ENCODE peak calls at places on chromosome 18, in four cellular contexts. P is NB4, L is neural crest cell, E is glutamatergic neuron. G is an unnamed sample.

GRCh38 chr18:25016666-25017065 is 335.3 kb downstream of the ZNF521 start:
- DNase-seq in P (no peak), E (no peak), L (no peak), G (no peak)

GRCh38 chr18:68679531-68679930 is 35.4 kb downstream of the TMX3 start:
- DNase-seq in E (no peak), L (no peak), P (peak), G (no peak)

GRCh38 chr18:48228301-48228715 is 180.9 kb downstream of the ZBTB7C start:
- DNase-seq in E (no peak), L (no peak), P (no peak), G (no peak)

GRCh38 chr18:43587538-43588153 is 310.4 kb upstream of the SYT4 start:
- DNase-seq in L (no peak), E (no peak), P (peak), G (no peak)

GRCh38 chr18:3675994-3676393 is 226.0 kb downstream of the TGIF1 start:
- DNase-seq in E (no peak), L (no peak), P (peak), G (no peak)

GRCh38 chr18:7303751-7304370 is 73.0 kb downstream of the LRRC30 start:
- DNase-seq in L (no peak), P (no peak), E (no peak), G (no peak)

GRCh38 chr18:26656944-26657536 is 108.7 kb upstream of the KCTD1 start:
- DNase-seq in E (peak), P (peak), L (peak), G (peak)

GRCh38 chr18:394997-395383 is 105.5 kb downstream of the COLEC12 start:
- DNase-seq in E (no peak), L (no peak), P (no peak), G (no peak)

GRCh38 chr18:9428301-9428706 is 47.0 kb upstream of the RALBP1 start:
- DNase-seq in P (no peak), E (no peak), L (no peak), G (peak)

GRCh38 chr18:5197032-5197434 is at the start of gene AKAIN1:
- DNase-seq in E (peak), P (no peak), L (peak), G (peak)

GRCh38 chr18:6731197-6731596 is 1.7 kb downstream of the ARHGAP28 start:
- DNase-seq in L (no peak), E (no peak), P (no peak), G (no peak)

GRCh38 chr18:58863539-58864145 is 1.0 kb upstream of the ZNF532 start:
- DNase-seq in E (peak), L (peak), P (no peak), G (peak)

GRCh38 chr18:44410740-44411139 is 269.9 kb upstream of the SETBP1 start:
- DNase-seq in P (no peak), E (no peak), L (no peak), G (no peak)

GRCh38 chr18:45896991-45897390 is 70.1 kb downstream of the EPG5 start:
- DNase-seq in P (no peak), L (no peak), E (no peak), G (no peak)

GRCh38 chr18:36650906-36651305 is 177.9 kb downstream of the TPGS2 start:
- DNase-seq in E (no peak), L (no peak), P (no peak), G (no peak)

DNA sequence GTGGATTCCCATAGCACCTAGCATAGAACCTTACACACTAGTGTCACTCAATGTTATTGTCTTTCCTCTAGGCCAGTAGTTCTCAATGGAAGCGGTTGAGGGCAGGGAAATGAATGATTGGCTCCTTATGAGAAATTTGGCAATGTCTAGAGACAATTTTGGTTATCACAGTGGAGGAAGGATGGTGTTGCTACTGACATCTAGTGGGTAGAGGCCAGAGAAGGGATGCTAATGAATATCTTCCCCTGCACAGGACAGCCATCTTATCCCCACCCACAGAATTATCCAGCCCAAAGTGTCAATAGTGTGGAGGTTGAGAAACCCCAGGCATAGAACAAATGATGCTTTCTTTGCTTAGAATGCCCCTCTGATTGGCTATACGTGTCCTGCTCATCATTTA is 15.8 kb downstream of the C18orf63 start:
- DNase-seq in P (peak), L (no peak), E (no peak), G (no peak)
- TF ChIP-seq CTCF in P (peak), L (peak), E (no peak), G (peak)

DNA sequence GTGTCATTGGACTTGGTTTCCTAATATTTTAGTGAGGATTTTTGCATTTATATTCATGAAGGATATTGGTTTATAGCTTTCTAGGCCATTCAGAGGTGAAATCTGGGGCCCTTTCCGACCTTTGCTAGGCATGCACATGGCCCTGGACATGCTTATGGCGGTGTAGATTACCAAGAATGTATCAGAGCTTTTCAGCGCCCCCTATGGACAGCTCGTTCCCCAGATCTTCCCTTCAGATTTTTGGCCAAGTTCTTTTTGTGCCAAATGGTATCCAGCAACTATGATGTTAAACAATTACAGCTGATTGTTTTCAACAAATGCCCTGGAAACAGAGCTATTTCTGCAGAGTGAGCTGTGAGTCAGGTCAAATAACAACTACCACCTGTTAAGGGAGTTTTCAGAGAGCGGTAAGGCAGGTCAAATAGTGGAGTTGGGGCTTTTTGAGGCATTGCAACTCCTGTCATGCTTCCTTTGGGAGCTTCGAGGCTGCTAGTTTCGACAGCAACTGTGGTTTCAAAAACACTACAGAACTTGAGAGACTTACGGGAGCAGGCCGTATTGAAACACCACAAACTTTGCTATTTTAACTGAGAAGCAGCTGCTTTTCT is 188.3 kb downstream of the ZNF516 start:
- DNase-seq in E (no peak), L (no peak), P (peak), G (no peak)
- TF ChIP-seq CTCF in E (peak), L (peak), P (peak), G (peak)

GRCh38 chr18:47172476-47172875 is 3.7 kb downstream of the IER3IP1 start:
- DNase-seq in E (no peak), P (no peak), L (no peak), G (no peak)

GRCh38 chr18:47180765-47181164 is 4.6 kb upstream of the IER3IP1 start:
- DNase-seq in E (no peak), P (no peak), L (no peak), G (no peak)

GRCh38 chr18:47174545-47175116 is 1.5 kb downstream of the IER3IP1 start:
- DNase-seq in E (no peak), L (no peak), P (no peak), G (no peak)

GRCh38 chr18:47175283-47175894 is 775 bp downstream of the IER3IP1 start:
- DNase-seq in E (peak), P (no peak), L (peak), G (no peak)

GRCh38 chr18:47175895-47176575 is at the start of gene IER3IP1:
- DNase-seq in P (peak), L (peak), E (peak), G (peak)
- TF ChIP-seq CTCF in P (no peak), L (peak), E (no peak), G (peak)

GRCh38 chr18:50113726-50114125 is 81.2 kb downstream of the MYO5B start:
- DNase-seq in P (no peak), L (no peak), E (no peak), G (no peak)

GRCh38 chr18:50107468-50107867 is 87.5 kb downstream of the MYO5B start:
- DNase-seq in L (no peak), E (no peak), P (no peak), G (no peak)

GRCh38 chr18:50114448-50114847 is 80.5 kb downstream of the MYO5B start:
- DNase-seq in E (no peak), L (no peak), P (no peak), G (no peak)

GRCh38 chr18:50115095-50115494 is 79.9 kb downstream of the MYO5B start:
- DNase-seq in P (peak), E (no peak), L (no peak), G (no peak)

DNA sequence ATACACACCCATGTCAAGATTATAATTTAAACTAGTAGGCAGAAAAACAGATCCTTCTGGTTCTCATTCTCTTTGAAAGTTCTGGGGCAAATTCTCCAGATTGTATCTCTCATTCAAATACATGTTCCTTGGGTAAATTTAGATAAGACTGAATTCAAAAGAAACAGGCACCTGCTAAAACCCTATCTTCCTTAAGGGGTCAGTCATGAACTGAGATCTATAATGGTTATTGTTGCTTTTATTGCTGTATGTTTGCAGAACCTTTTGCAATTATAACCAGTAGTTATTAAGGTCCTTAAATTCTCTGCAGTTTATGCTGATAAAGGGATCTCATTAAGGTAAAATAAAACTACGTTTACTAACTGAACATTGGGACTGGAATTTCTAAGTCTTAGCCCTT is 83.5 kb downstream of the MYO5B start:
- DNase-seq in L (no peak), E (no peak), P (no peak), G (no peak)
- TF ChIP-seq CTCF in L (no peak), E (no peak), P (no peak), G (no peak)

DNA sequence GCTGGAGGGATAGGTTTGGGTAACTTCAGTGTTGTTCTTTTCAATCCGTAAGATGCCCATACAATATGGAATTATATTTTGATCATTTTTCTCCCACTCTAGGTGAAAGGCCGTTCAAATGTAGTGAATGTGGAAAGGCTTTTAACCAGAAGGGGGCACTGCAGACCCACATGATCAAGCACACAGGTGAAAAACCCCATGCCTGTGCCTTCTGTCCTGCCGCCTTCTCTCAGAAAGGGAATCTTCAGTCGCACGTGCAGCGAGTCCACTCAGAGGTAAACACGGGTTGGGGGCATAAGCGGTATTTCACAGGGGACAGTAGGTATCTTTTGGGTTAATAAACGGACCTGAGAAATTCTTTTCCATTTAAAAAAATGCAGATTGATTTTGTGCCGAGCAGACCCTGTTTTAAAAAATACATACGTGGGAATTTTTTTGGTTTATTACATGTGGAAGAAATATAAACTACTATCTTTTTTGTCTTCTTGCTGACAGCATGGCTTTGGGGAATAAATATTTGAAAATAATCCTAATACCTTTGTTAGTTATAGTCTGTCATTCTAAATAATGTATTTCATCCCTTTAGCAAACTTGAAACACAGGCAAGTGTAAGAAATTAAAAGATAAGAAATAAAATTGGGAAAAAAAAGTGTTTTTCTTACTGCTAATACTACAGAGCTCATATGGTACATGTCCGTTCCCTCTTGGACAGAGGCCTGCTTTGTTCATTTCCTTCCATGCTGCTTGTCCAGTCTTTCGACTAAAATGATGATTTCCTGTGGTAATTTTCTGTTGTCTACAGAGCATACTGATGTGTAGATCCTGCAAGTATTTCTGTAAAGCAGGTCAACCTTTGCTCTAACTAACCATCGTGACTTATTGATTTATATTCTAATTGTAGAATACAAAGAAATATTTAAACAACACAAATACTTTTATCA is 53.3 kb downstream of the ZNF236 start:
- DNase-seq in P (peak), E (peak), L (peak), G (no peak)
- TF ChIP-seq CTCF in P (peak), E (peak), L (peak), G (peak)

G was measured in type B pancreatic cell.